ENCODE peak calls at places on chromosomes 2 and 18, in five cellular contexts. M, H, S, F and K are unnamed samples.

GRCh38 chr2:241417626-241418025 is 61.5 kb downstream of the FARP2 start:
- DNase-seq in F (no peak), S (no peak), M (no peak), H (no peak), K (no peak)

GRCh38 chr18:56738184-56738583 is 87.0 kb downstream of the WDR7 start:
- DNase-seq in H (no peak), S (no peak), M (no peak), F (no peak), K (no peak)

GRCh38 chr18:8773980-8774379 is 68.6 kb downstream of the MTCL1 start:
- DNase-seq in H (no peak), M (no peak), F (no peak), S (no peak), K (no peak)

GRCh38 chr2:109645412-109646184 is 31.4 kb downstream of the SOWAHC start:
- DNase-seq in S (no peak), F (no peak), M (no peak), H (no peak), K (no peak)

GRCh38 chr2:85871494-85872164 is 17.2 kb downstream of the ST3GAL5 start:
- DNase-seq in S (no peak), M (no peak), F (no peak), H (no peak), K (no peak)

GRCh38 chr2:60671971-60672370 is 84.1 kb upstream of the PAPOLG start:
- DNase-seq in M (no peak), F (no peak), S (no peak), H (no peak), K (no peak)

GRCh38 chr2:119521437-119521825 is 2.9 kb downstream of the SCTR start:
- DNase-seq in S (no peak), F (no peak), H (no peak), M (no peak), K (no peak)

GRCh38 chr2:227545990-227546389 is 52.7 kb upstream of the SCYGR2 start:
- DNase-seq in M (no peak), F (peak; percentile 30), H (peak; percentile 22), S (no peak), K (no peak)

GRCh38 chr2:37318401-37318800 is 6.2 kb downstream of the PRKD3 start:
- DNase-seq in F (no peak), H (no peak), S (no peak), M (peak; percentile 48), K (no peak)

GRCh38 chr18:54775686-54776085 is 52.6 kb upstream of the RAB27B start:
- DNase-seq in H (no peak), F (no peak), S (no peak), M (peak; percentile 32), K (no peak)

GRCh38 chr2:165193178-165193777 is 10.6 kb downstream of the SCN3A start:
- DNase-seq in H (no peak), F (no peak), S (no peak), M (no peak), K (no peak)

GRCh38 chr2:88729061-88729745 is 37.7 kb downstream of the RPIA start:
- DNase-seq in F (no peak), H (no peak), S (no peak), M (no peak), K (no peak)

GRCh38 chr2:130834091-130834922 is 2.4 kb upstream of the ARHGEF4 start:
- DNase-seq in H (no peak), S (no peak), M (no peak), F (no peak), K (no peak)

GRCh38 chr18:35641916-35642315 is 60.4 kb downstream of the GALNT1 start:
- DNase-seq in H (no peak), M (no peak), S (no peak), F (no peak), K (no peak)

GRCh38 chr2:127313359-127313758 is 19.4 kb upstream of the ERCC3 start:
- DNase-seq in S (no peak), H (no peak), F (no peak), M (no peak), K (no peak)

GRCh38 chr18:41938445-41938844 is 16.6 kb upstream of the PIK3C3 start:
- DNase-seq in H (no peak), M (peak; percentile 70), F (no peak), S (no peak), K (no peak)

GRCh38 chr18:495017-495416 is 5.5 kb downstream of the COLEC12 start:
- DNase-seq in F (no peak), S (no peak), M (no peak), H (no peak), K (no peak)

GRCh38 chr18:77208969-77209368 is 40.7 kb upstream of the GALR1 start:
- DNase-seq in S (no peak), M (no peak), F (peak; percentile 49), H (peak; percentile 51), K (no peak)

GRCh38 chr2:26744953-26745352 is 19.1 kb upstream of the SLC35F6 start:
- DNase-seq in H (no peak), S (no peak), F (no peak), M (no peak), K (no peak)

GRCh38 chr18:31042391-31043181 is at the start of gene DSC3:
- DNase-seq in M (peak; percentile 16), H (peak; percentile 23), F (no peak), S (peak; percentile 69), K (peak; percentile 38)

GRCh38 chr2:225177098-225177497 is 134.8 kb upstream of the DOCK10 start:
- DNase-seq in F (no peak), H (no peak), M (peak; percentile 55), S (no peak), K (no peak)

GRCh38 chr2:74991977-74992376 is 33.5 kb downstream of the POLE4 start:
- DNase-seq in H (no peak), S (no peak), F (no peak), M (peak; percentile 23), K (no peak)